ENCODE peak calls at places on chromosomes 5 and 9, in ten cellular contexts. One of them, this sample, is unnamed.

GRCh38 chr5:154646841-154647759 is 108.1 kb upstream of the LARP1 start:
- DNase-seq in hepatic stellate cell: peak; percentile 37
- DNase-seq in glutamatergic neuron: no peak
- DNase-seq in head of caudate nucleus: peak; percentile 13
- DNase-seq in activated T-helper 1 cell treated with Interleukin-2 at 50 U/mL for 16 hours: no peak
- DNase-seq in C1 segment of cervical spinal cord: no peak
- DNase-seq in hippocampal formation: no peak
- DNase-seq in immature natural killer cell: peak; percentile 30
- DNase-seq in kidney: peak; percentile 78
- DNase-seq in AG08396: no peak
- DNase-seq in this sample: no peak

GRCh38 chr9:98256632-98257218 is 1.3 kb upstream of the TBC1D2 start:
- DNase-seq in hepatic stellate cell: peak; percentile 26
- DNase-seq in glutamatergic neuron: no peak
- DNase-seq in head of caudate nucleus: no peak
- DNase-seq in activated T-helper 1 cell treated with Interleukin-2 at 50 U/mL for 16 hours: no peak
- DNase-seq in C1 segment of cervical spinal cord: no peak
- DNase-seq in hippocampal formation: no peak
- DNase-seq in immature natural killer cell: peak; percentile 14
- DNase-seq in kidney: no peak
- DNase-seq in AG08396: no peak
- DNase-seq in this sample: no peak

GRCh38 chr9:15513335-15513734 is 2.6 kb upstream of the PSIP1 start:
- DNase-seq in hepatic stellate cell: no peak
- DNase-seq in glutamatergic neuron: peak; percentile 26
- DNase-seq in head of caudate nucleus: no peak
- DNase-seq in activated T-helper 1 cell treated with Interleukin-2 at 50 U/mL for 16 hours: no peak
- DNase-seq in C1 segment of cervical spinal cord: no peak
- DNase-seq in hippocampal formation: no peak
- DNase-seq in immature natural killer cell: no peak
- DNase-seq in kidney: no peak
- DNase-seq in AG08396: no peak
- DNase-seq in this sample: no peak

GRCh38 chr5:177546262-177546741 is 8.1 kb downstream of the FAM193B start:
- DNase-seq in hepatic stellate cell: peak; percentile 88
- DNase-seq in glutamatergic neuron: no peak
- DNase-seq in head of caudate nucleus: no peak
- DNase-seq in activated T-helper 1 cell treated with Interleukin-2 at 50 U/mL for 16 hours: no peak
- DNase-seq in C1 segment of cervical spinal cord: peak; percentile 12
- DNase-seq in hippocampal formation: peak; percentile 61
- DNase-seq in immature natural killer cell: no peak
- DNase-seq in kidney: no peak
- DNase-seq in AG08396: peak; percentile 89
- DNase-seq in this sample: peak; percentile 82

GRCh38 chr5:150116667-150117395 is 30.5 kb upstream of the CSF1R start:
- DNase-seq in hepatic stellate cell: peak; percentile 11
- DNase-seq in glutamatergic neuron: no peak
- DNase-seq in head of caudate nucleus: no peak
- DNase-seq in activated T-helper 1 cell treated with Interleukin-2 at 50 U/mL for 16 hours: no peak
- DNase-seq in C1 segment of cervical spinal cord: no peak
- DNase-seq in hippocampal formation: no peak
- DNase-seq in immature natural killer cell: no peak
- DNase-seq in kidney: peak; percentile 41
- DNase-seq in AG08396: no peak
- DNase-seq in this sample: no peak

GRCh38 chr9:137138701-137139467 is at the start of gene GRIN1:
- DNase-seq in hepatic stellate cell: no peak
- DNase-seq in glutamatergic neuron: no peak
- DNase-seq in head of caudate nucleus: peak; percentile 73
- DNase-seq in activated T-helper 1 cell treated with Interleukin-2 at 50 U/mL for 16 hours: no peak
- DNase-seq in C1 segment of cervical spinal cord: no peak
- DNase-seq in hippocampal formation: no peak
- DNase-seq in immature natural killer cell: peak; percentile 37
- DNase-seq in kidney: no peak
- DNase-seq in AG08396: peak; percentile 80
- DNase-seq in this sample: no peak

GRCh38 chr5:170269579-170269978 is 28.0 kb downstream of the LCP2 start:
- DNase-seq in hepatic stellate cell: no peak
- DNase-seq in glutamatergic neuron: no peak
- DNase-seq in head of caudate nucleus: no peak
- DNase-seq in activated T-helper 1 cell treated with Interleukin-2 at 50 U/mL for 16 hours: no peak
- DNase-seq in C1 segment of cervical spinal cord: no peak
- DNase-seq in hippocampal formation: no peak
- DNase-seq in immature natural killer cell: peak; percentile 31
- DNase-seq in kidney: no peak
- DNase-seq in AG08396: no peak
- DNase-seq in this sample: no peak

GRCh38 chr5:4204616-4205151 is 609.1 kb downstream of the IRX1 start:
- DNase-seq in hepatic stellate cell: no peak
- DNase-seq in glutamatergic neuron: no peak
- DNase-seq in head of caudate nucleus: no peak
- DNase-seq in activated T-helper 1 cell treated with Interleukin-2 at 50 U/mL for 16 hours: no peak
- DNase-seq in C1 segment of cervical spinal cord: no peak
- DNase-seq in hippocampal formation: no peak
- DNase-seq in immature natural killer cell: no peak
- DNase-seq in kidney: no peak
- DNase-seq in AG08396: no peak
- DNase-seq in this sample: no peak

GRCh38 chr9:34382054-34382453 is 5.4 kb upstream of the MYORG start:
- DNase-seq in hepatic stellate cell: no peak
- DNase-seq in glutamatergic neuron: no peak
- DNase-seq in head of caudate nucleus: no peak
- DNase-seq in activated T-helper 1 cell treated with Interleukin-2 at 50 U/mL for 16 hours: no peak
- DNase-seq in C1 segment of cervical spinal cord: no peak
- DNase-seq in hippocampal formation: no peak
- DNase-seq in immature natural killer cell: no peak
- DNase-seq in kidney: no peak
- DNase-seq in AG08396: no peak
- DNase-seq in this sample: no peak

This sample was measured in keratinocyte.